ENCODE peak calls at places on chromosomes 12 and 14, in nine cellular contexts. E, Z, T, H, Q, O, L, A and K are unnamed samples.

GRCh38 chr12:47007048-47007447 is 72.4 kb upstream of the PCED1B start:
- DNase-seq in Z (no peak), E (no peak), T (no peak), Q (no peak), L (no peak), O (no peak), A (no peak), H (no peak), K (no peak)

GRCh38 chr14:104680806-104681688 is 8.4 kb upstream of the INF2 start:
- DNase-seq in E (peak; percentile 93), Q (peak; percentile 73), Z (peak; percentile 77), O (no peak), T (no peak), H (no peak), A (no peak), L (peak; percentile 74), K (peak; percentile 47)

GRCh38 chr12:106205208-106206069 is 42.4 kb downstream of the CKAP4 start:
- DNase-seq in Q (no peak), E (no peak), O (no peak), A (no peak), Z (no peak), L (no peak), T (no peak), H (no peak), K (no peak)

GRCh38 chr14:63045612-63046320 is 508 bp upstream of the KCNH5 start:
- DNase-seq in Z (no peak), H (no peak), O (no peak), E (peak; percentile 50), L (peak; percentile 29), A (no peak), Q (no peak), T (no peak), K (no peak)

GRCh38 chr14:80212025-80212402 is 710 bp upstream of the DIO2 start:
- DNase-seq in Q (no peak), O (peak; percentile 49), Z (no peak), L (peak; percentile 54), A (no peak), H (no peak), T (no peak), E (no peak), K (no peak)

GRCh38 chr12:103493199-103493598 is 2.6 kb downstream of the C12orf42 start:
- DNase-seq in L (no peak), A (no peak), T (no peak), H (no peak), E (no peak), O (no peak), Z (no peak), Q (no peak), K (no peak)

GRCh38 chr12:32444895-32445294 is 45.5 kb downstream of the FGD4 start:
- DNase-seq in H (no peak), T (no peak), A (no peak), O (no peak), Q (no peak), L (peak; percentile 86), E (no peak), Z (no peak), K (no peak)

GRCh38 chr12:110279976-110280783 is 867 bp upstream of the ATP2A2 start:
- DNase-seq in Z (peak; percentile 57), E (peak; percentile 71), Q (peak; percentile 40), H (peak; percentile 40), O (no peak), L (peak; percentile 34), A (peak; percentile 66), T (peak; percentile 40), K (no peak)

GRCh38 chr12:46244997-46245396 is 23.8 kb downstream of the SLC38A1 start:
- DNase-seq in T (no peak), Q (no peak), Z (no peak), H (no peak), A (no peak), L (no peak), E (no peak), O (no peak), K (no peak)

GRCh38 chr12:6182279-6182898 is 17.8 kb upstream of the CD9 start:
- DNase-seq in Q (peak; percentile 69), Z (peak; percentile 64), H (no peak), O (no peak), E (peak; percentile 87), T (no peak), A (no peak), L (peak; percentile 88), K (no peak)

GRCh38 chr12:124833693-124834122 is 30.0 kb downstream of the SCARB1 start:
- DNase-seq in O (no peak), H (no peak), L (no peak), Q (peak; percentile 45), Z (no peak), A (no peak), T (no peak), E (no peak), K (no peak)

GRCh38 chr12:52946797-52947547 is 1.9 kb upstream of the KRT18 start:
- DNase-seq in T (no peak), L (no peak), E (no peak), H (no peak), Z (no peak), O (no peak), A (no peak), Q (no peak), K (no peak)

GRCh38 chr12:95205685-95206084 is 11.6 kb downstream of the FGD6 start:
- DNase-seq in Z (no peak), L (peak; percentile 89), E (peak; percentile 47), A (no peak), Q (peak; percentile 52), T (no peak), O (peak; percentile 46), H (no peak), K (no peak)

GRCh38 chr14:20757963-20758362 is 10.2 kb upstream of the EDDM3B start:
- DNase-seq in H (peak; percentile 18), E (no peak), Q (no peak), Z (peak; percentile 34), A (no peak), T (no peak), O (no peak), L (no peak), K (no peak)

GRCh38 chr14:23249810-23250209 is 12.1 kb downstream of the RNF212B start:
- DNase-seq in E (no peak), L (no peak), O (no peak), T (no peak), Z (no peak), Q (no peak), A (no peak), H (no peak), K (no peak)

GRCh38 chr12:113413488-113413939 is 8.7 kb upstream of the SDSL start:
- DNase-seq in Z (peak; percentile 15), H (no peak), L (peak; percentile 36), Q (no peak), O (no peak), E (peak; percentile 41), A (no peak), T (no peak), K (no peak)

GRCh38 chr12:61654698-61655097 is 605.5 kb upstream of the USP15 start:
- DNase-seq in E (no peak), O (no peak), T (no peak), Q (no peak), Z (no peak), H (no peak), L (no peak), A (no peak), K (no peak)

GRCh38 chr12:121538699-121539061 is 42.1 kb downstream of the KDM2B start:
- DNase-seq in E (peak; percentile 50), A (no peak), Q (no peak), Z (peak; percentile 38), L (no peak), T (no peak), O (no peak), H (no peak), K (no peak)

GRCh38 chr12:80216890-80217559 is 117.7 kb downstream of the OTOGL start:
- DNase-seq in O (no peak), E (no peak), Q (no peak), A (no peak), L (no peak), H (no peak), Z (no peak), T (no peak), K (no peak)

GRCh38 chr12:3407723-3408122 is 83.3 kb upstream of the PRMT8 start:
- DNase-seq in T (no peak), Z (no peak), O (no peak), L (no peak), H (no peak), Q (no peak), E (no peak), A (no peak), K (no peak)

GRCh38 chr12:93850476-93850875 is 173.3 kb downstream of the CRADD start:
- DNase-seq in O (no peak), H (no peak), L (no peak), Q (no peak), E (no peak), A (no peak), Z (no peak), T (no peak), K (no peak)

GRCh38 chr14:68669644-68670343 is 123.1 kb downstream of the ZFP36L1 start:
- DNase-seq in H (no peak), L (no peak), A (no peak), Q (no peak), O (no peak), Z (no peak), E (no peak), T (no peak), K (no peak)

GRCh38 chr14:104494483-104494882 is 85.1 kb upstream of the C14orf180 start:
- DNase-seq in Z (no peak), Q (no peak), L (no peak), A (no peak), O (no peak), T (no peak), H (no peak), E (no peak), K (no peak)

GRCh38 chr12:72610854-72611358 is 338.7 kb downstream of the TRHDE start:
- DNase-seq in Z (no peak), L (no peak), A (no peak), Q (no peak), O (no peak), E (no peak), H (no peak), T (no peak), K (no peak)

GRCh38 chr14:77458249-77458950 is 507 bp downstream of the AHSA1 start:
- DNase-seq in L (peak; percentile 27), Z (peak; percentile 43), A (peak; percentile 35), Q (no peak), E (peak; percentile 41), O (no peak), T (peak; percentile 6), H (peak; percentile 5), K (peak; percentile 39)

GRCh38 chr12:132167610-132168310 is 23.5 kb downstream of the NOC4L start:
- DNase-seq in Q (no peak), L (no peak), E (no peak), A (peak; percentile 14), Z (no peak), T (no peak), H (no peak), O (no peak), K (no peak)

GRCh38 chr14:23129759-23130316 is 10.8 kb upstream of the CEBPE start:
- DNase-seq in Q (no peak), Z (no peak), H (no peak), A (no peak), T (no peak), O (no peak), L (no peak), E (no peak), K (no peak)

GRCh38 chr12:46790066-46790465 is 35.7 kb downstream of the SLC38A4 start:
- DNase-seq in H (no peak), A (no peak), O (no peak), T (no peak), L (no peak), E (no peak), Z (no peak), Q (no peak), K (no peak)

GRCh38 chr12:110514363-110514762 is 12.2 kb downstream of the RAD9B start:
- DNase-seq in Q (no peak), T (no peak), E (no peak), A (no peak), H (no peak), L (no peak), Z (no peak), O (no peak), K (no peak)

GRCh38 chr12:47989023-47989417 is 15.3 kb downstream of the COL2A1 start:
- DNase-seq in H (no peak), L (no peak), E (no peak), O (no peak), Z (no peak), Q (no peak), A (no peak), T (no peak), K (peak; percentile 6)

GRCh38 chr14:77681196-77682157 is 26.3 kb downstream of the ALKBH1 start:
- DNase-seq in T (no peak), H (no peak), Z (peak; percentile 43), L (peak; percentile 7), Q (no peak), O (no peak), A (no peak), E (no peak), K (no peak)